ENCODE peak calls at places on chromosomes 7 and 10, in four cellular contexts. F, V, H and B are unnamed samples.

GRCh38 chr7:66905689-66906088 is 15.3 kb upstream of the TMEM248 start:
- DNase-seq in F (no peak), V (no peak), H (no peak), B (no peak)

GRCh38 chr10:8149991-8150390 is 95.5 kb downstream of the GATA3 start:
- DNase-seq in H (no peak), F (no peak), V (no peak), B (no peak)

GRCh38 chr10:6583447-6583846 is 3.4 kb upstream of the PRKCQ start:
- DNase-seq in H (no peak), F (no peak), V (peak; percentile 86), B (no peak)

GRCh38 chr7:158245724-158246041 is 341.9 kb downstream of the PTPRN2 start:
- DNase-seq in V (no peak), F (no peak), H (no peak), B (peak; percentile 64)

GRCh38 chr7:33916357-33917081 is 11.2 kb downstream of the BMPER start:
- DNase-seq in F (no peak), H (no peak), V (no peak), B (no peak)

GRCh38 chr7:32477649-32477980 is 12.6 kb downstream of the LSM5 start:
- DNase-seq in V (no peak), H (no peak), F (no peak), B (no peak)

GRCh38 chr7:97187067-97187466 is 69.6 kb downstream of the SDHAF3 start:
- DNase-seq in F (no peak), H (no peak), V (no peak), B (no peak)

GRCh38 chr10:31098091-31098490 is 66.4 kb upstream of the ZNF438 start:
- DNase-seq in H (no peak), F (no peak), V (no peak), B (no peak)

GRCh38 chr7:49812534-49812933 is 39.1 kb downstream of the VWC2 start:
- DNase-seq in H (no peak), V (no peak), F (no peak), B (no peak)

GRCh38 chr7:4042402-4042801 is 639.7 kb upstream of the FOXK1 start:
- DNase-seq in F (peak; percentile 24), V (no peak), H (no peak), B (no peak)

GRCh38 chr7:7698930-7699329 is 19.5 kb downstream of the RPA3 start:
- DNase-seq in V (no peak), H (no peak), F (no peak), B (no peak)

GRCh38 chr10:62911210-62911963 is 95.2 kb upstream of the EGR2 start:
- DNase-seq in H (no peak), V (no peak), F (no peak), B (no peak)

GRCh38 chr7:138875794-138876193 is 77.8 kb upstream of the ATP6V0A4 start:
- DNase-seq in F (no peak), H (peak; percentile 97), V (peak; percentile 79), B (no peak)

GRCh38 chr10:33772370-33773331 is 438.2 kb upstream of the NRP1 start:
- DNase-seq in F (no peak), H (no peak), V (no peak), B (no peak)